ENCODE peak calls at places on chromosomes 6 and 20, in five cellular contexts. S is stomach; J is GM23338; O is SJSA1; Q is CD8-positive, alpha-beta memory T cell. F is an unnamed sample.
A peak's percentile ranks its signal among the peaks of the same experiment; 100 is the strongest.

GRCh38 chr20:1952737-1953530 is 40.9 kb downstream of the PDYN start:
- DNase-seq in S (no peak), J (no peak), Q (no peak), O (no peak), F (no peak)

GRCh38 chr6:20217476-20217855 is 5.2 kb upstream of the MBOAT1 start:
- DNase-seq in Q (no peak), J (no peak), O (no peak), S (no peak), F (no peak)

GRCh38 chr6:113758725-113759576 is 98.2 kb upstream of the MARCKS start:
- DNase-seq in Q (no peak), J (no peak), O (no peak), S (no peak), F (no peak)

GRCh38 chr6:16244446-16244845 is 6.1 kb downstream of the GMPR start:
- DNase-seq in J (no peak), O (no peak), Q (no peak), S (peak; percentile 73), F (no peak)

GRCh38 chr6:32070814-32071466 is 32.7 kb downstream of the CYP21A2 start:
- DNase-seq in Q (no peak), J (no peak), O (no peak), S (no peak), F (no peak)

GRCh38 chr20:1803216-1804128 is 91.7 kb upstream of the SIRPA start:
- DNase-seq in S (peak; percentile 48), O (no peak), J (peak; percentile 93), Q (no peak), F (no peak)

GRCh38 chr6:157148391-157149323 is 174.7 kb downstream of the TMEM242 start:
- DNase-seq in Q (no peak), J (no peak), O (peak; percentile 95), S (peak; percentile 32), F (peak; percentile 78)

GRCh38 chr6:3788408-3789017 is 37.0 kb upstream of the PXDC1 start:
- DNase-seq in S (no peak), J (no peak), O (no peak), Q (no peak), F (no peak)

GRCh38 chr6:84042603-84043002 is 9.0 kb downstream of the MRAP2 start:
- DNase-seq in O (no peak), Q (no peak), J (no peak), S (no peak), F (no peak)

GRCh38 chr6:80728340-80728739 is 621.9 kb downstream of the BCKDHB start:
- DNase-seq in O (no peak), J (no peak), S (no peak), Q (no peak), F (no peak)

GRCh38 chr6:34510299-34510698 is 44.4 kb downstream of the PACSIN1 start:
- DNase-seq in J (no peak), O (no peak), S (no peak), Q (no peak), F (no peak)

GRCh38 chr6:170094686-170095272 is 196.1 kb downstream of the DLL1 start:
- DNase-seq in S (peak; percentile 21), Q (no peak), O (no peak), J (no peak), F (no peak)

GRCh38 chr20:25683050-25683449 is 13.6 kb downstream of the ZNF337 start:
- DNase-seq in Q (no peak), O (no peak), S (no peak), J (no peak), F (no peak)

GRCh38 chr6:89734526-89734925 is 85.1 kb downstream of the MDN1 start:
- DNase-seq in Q (no peak), O (no peak), J (no peak), S (no peak), F (no peak)

GRCh38 chr6:32623693-32624092 is 13.5 kb upstream of the HLA-DQA1 start:
- DNase-seq in J (no peak), S (no peak), Q (no peak), O (no peak), F (no peak)

GRCh38 chr6:111407686-111408085 is 75.3 kb downstream of the REV3L start:
- DNase-seq in J (no peak), Q (no peak), O (no peak), S (no peak), F (no peak)

GRCh38 chr20:48759631-48760245 is 68.1 kb downstream of the PREX1 start:
- DNase-seq in O (no peak), Q (no peak), S (no peak), J (no peak), F (no peak)

GRCh38 chr20:48761914-48762313 is 65.9 kb downstream of the PREX1 start:
- DNase-seq in J (no peak), O (no peak), Q (no peak), S (no peak), F (no peak)

GRCh38 chr20:48760403-48760889 is 67.4 kb downstream of the PREX1 start:
- DNase-seq in O (peak; percentile 29), J (no peak), S (peak; percentile 34), Q (peak; percentile 65), F (peak; percentile 31)

GRCh38 chr20:48763183-48764030 is 64.4 kb downstream of the PREX1 start:
- DNase-seq in Q (no peak), S (no peak), O (peak; percentile 77), J (peak; percentile 17), F (no peak)

DNA sequence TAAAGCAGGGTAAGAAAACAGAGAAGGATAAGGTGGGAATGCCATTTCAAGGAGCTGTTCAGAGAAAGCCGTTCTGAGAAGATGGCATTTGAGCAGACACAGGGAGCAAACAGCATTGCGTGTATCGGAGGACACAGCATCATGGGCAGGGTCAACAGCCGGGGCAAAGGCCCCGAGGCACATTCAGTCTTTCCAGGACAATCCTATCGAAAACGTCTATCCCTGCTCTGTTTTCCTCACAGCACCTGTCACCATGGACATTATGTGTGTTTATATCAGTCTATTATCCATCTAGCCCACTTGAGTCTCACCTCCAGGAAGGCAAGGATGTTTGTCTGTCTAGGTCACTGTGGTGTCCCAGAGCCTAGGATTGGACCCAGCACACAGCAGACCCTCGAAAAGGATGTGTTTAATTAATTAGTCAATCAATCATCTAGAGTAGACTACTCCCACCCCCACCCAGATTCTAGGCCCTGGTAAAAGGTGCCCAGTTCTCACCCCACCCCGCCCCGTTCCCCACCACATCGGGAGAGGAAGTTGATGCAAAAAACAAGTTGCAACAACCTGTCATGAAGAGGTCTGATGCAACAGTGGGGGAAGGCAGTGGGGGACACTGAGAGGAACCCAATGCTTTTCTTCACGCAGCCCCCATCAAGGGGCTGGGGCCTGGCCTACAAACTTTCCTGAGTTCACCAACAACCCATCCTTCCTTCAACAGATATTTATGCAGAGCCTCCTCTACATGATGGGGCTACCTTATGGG is 66.6 kb downstream of the PREX1 start:
- DNase-seq in Q (peak; percentile 62), J (no peak), S (peak; percentile 55), O (no peak), F (no peak)
- H3K27ac ChIP-seq in Q (peak overlapping the region; percentile 64), J (no peak overlapping the region), S (peak overlapping the region; percentile 76), O (no peak overlapping the region), F (no peak overlapping the region)

GRCh38 chr20:20456736-20457135 is 88.8 kb downstream of the INSM1 start:
- DNase-seq in J (no peak), Q (no peak), O (no peak), S (no peak), F (no peak)

GRCh38 chr20:20459726-20460125 is 91.8 kb downstream of the INSM1 start:
- DNase-seq in O (no peak), Q (no peak), S (no peak), J (no peak), F (no peak)

GRCh38 chr20:20454850-20455627 is 87.1 kb downstream of the INSM1 start:
- DNase-seq in O (no peak), Q (no peak), J (no peak), S (no peak), F (no peak)

GRCh38 chr20:20455945-20456344 is 88.0 kb downstream of the INSM1 start:
- DNase-seq in S (no peak), O (no peak), Q (no peak), J (no peak), F (no peak)

DNA sequence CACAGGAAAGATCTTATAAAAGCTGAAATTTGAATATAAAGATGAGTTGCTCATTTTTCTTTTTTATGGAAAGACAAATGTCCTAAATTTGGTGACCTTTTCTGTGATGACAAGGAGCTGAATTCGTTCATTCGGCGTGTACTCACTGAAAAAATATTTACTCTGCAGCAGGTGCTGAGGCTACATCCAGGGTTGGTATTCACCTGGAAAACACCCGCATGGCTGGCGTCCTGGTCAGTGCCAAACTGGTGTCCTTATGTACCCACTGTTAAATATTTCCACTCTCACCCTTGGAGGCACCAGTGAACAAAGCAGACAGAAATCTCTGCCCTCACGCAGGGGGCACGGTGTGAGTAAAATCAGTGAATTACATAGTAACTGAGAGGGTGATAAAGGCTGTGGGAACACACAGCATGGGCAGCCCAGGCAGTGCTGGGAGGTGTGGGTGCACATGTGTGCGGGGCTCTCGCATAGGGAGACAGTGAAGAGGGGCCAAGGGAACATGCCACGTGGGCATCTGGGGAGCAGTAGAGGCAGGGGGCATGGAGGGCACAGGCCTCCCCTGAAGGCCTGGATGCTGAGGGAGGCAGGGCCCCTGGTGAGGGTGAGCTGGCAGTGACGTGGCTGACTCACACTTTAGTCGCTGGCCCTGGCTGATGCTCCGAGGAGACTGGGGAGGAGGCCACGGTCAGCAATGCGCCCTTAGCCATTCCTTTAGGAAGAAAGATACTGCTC is 89.7 kb downstream of the INSM1 start:
- DNase-seq in O (no peak), J (no peak), S (no peak), Q (no peak), F (no peak)
- H3K27ac ChIP-seq in O (no peak overlapping the region), J (no peak overlapping the region), S (no peak overlapping the region), Q (no peak overlapping the region), F (no peak overlapping the region)

GRCh38 chr6:105452924-105453756 is 50.3 kb upstream of the PREP start:
- DNase-seq in J (no peak), Q (peak; percentile 58), O (no peak), S (peak; percentile 35), F (no peak)
- H3K27ac ChIP-seq in J (no peak overlapping the region), Q (peak overlapping the region; percentile 64), O (no peak overlapping the region), S (no peak overlapping the region), F (no peak overlapping the region)

GRCh38 chr6:134201716-134202115 is 116.2 kb downstream of the SGK1 start:
- DNase-seq in S (no peak), J (no peak), O (no peak), Q (no peak), F (no peak)
- H3K27ac ChIP-seq in S (no peak overlapping the region), J (no peak overlapping the region), O (no peak overlapping the region), Q (no peak overlapping the region), F (no peak overlapping the region)

DNA sequence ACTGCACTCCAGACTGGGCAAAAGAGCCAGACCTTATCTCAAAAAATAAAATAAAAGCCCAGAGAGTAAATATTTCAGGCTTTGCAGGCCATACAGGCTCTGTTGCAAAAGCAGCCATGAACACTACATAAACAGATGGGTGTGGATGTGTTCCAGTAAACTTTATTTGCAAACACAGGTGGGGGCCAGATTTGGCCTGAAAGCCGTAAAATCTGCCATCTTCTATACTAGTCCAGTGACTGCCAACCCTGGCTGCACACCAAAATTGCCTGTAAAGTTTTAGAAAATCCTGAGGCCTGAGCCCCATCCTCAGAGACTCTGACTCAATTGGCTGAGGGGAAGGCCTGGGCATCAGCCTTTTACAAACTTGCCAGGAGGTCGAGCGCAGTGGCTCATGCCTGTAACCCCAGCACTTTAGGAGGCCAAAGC is 103.6 kb downstream of the ZMYND8 start:
- DNase-seq in J (no peak), Q (no peak), O (no peak), S (peak; percentile 58), F (no peak)
- H3K27ac ChIP-seq in J (peak overlapping the region; percentile 80), Q (no peak overlapping the region), O (no peak overlapping the region), S (peak overlapping the region; percentile 34), F (no peak overlapping the region)

DNA sequence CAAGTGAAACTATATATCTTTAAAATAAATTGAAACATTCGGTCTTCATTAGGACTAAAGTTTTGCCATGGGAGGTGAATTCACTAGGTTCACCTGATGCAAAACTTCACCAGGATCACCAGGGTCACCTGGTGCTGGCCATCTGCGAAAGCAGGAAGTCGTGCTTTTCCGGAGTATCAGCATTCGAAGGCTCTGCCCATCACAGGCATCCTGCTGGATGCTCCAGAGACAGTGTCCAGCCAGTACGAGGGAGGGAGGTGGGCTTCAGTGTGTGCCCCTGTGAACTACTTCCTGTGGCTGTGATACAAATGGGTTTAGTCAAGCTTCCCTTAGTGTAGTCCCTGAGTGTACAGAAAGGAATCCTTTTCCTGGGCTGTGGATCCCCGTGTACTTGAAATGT is 3.4 kb upstream of the RPS6KA2 start:
- DNase-seq in J (no peak), Q (no peak), S (no peak), O (no peak), F (no peak)
- H3K27ac ChIP-seq in J (no peak overlapping the region), Q (no peak overlapping the region), S (no peak overlapping the region), O (no peak overlapping the region), F (no peak overlapping the region)

F was measured in foreskin keratinocyte.